ENCODE peak calls at places on chromosome 1, in seven cellular contexts. One of them, this sample, is unnamed.

GRCh38 chr1:111628153-111628552 is 8.6 kb downstream of the RAP1A start:
- DNase-seq in stomach: no peak
- DNase-seq in frontal cortex: no peak
- DNase-seq in NCI-H1417: no peak
- DNase-seq in stimulated activated CD4-positive, alpha-beta T cell treated with anti-CD3 and anti-CD28 coated beads, Interleukin-12 subunit alpha, Interleukin-12 subunit beta, amount 100 ng/mL, for 48 hours: no peak
- DNase-seq in AG08395: no peak
- DNase-seq in colonic mucosa: no peak
- DNase-seq in this sample: no peak

GRCh38 chr1:28176492-28177470 is at the start of gene PTAFR:
- DNase-seq in stimulated activated CD4-positive, alpha-beta T cell treated with anti-CD3 and anti-CD28 coated beads, Interleukin-12 subunit alpha, Interleukin-12 subunit beta, amount 100 ng/mL, for 48 hours: no peak
- DNase-seq in stomach: no peak
- DNase-seq in colonic mucosa: no peak
- DNase-seq in AG08395: no peak
- DNase-seq in NCI-H1417: no peak
- DNase-seq in frontal cortex: no peak
- DNase-seq in this sample: no peak

GRCh38 chr1:203001986-203002385 is 5.2 kb upstream of the TMEM183A start:
- DNase-seq in NCI-H1417: no peak
- DNase-seq in stimulated activated CD4-positive, alpha-beta T cell treated with anti-CD3 and anti-CD28 coated beads, Interleukin-12 subunit alpha, Interleukin-12 subunit beta, amount 100 ng/mL, for 48 hours: no peak
- DNase-seq in colonic mucosa: no peak
- DNase-seq in stomach: no peak
- DNase-seq in frontal cortex: no peak
- DNase-seq in AG08395: no peak
- DNase-seq in this sample: no peak

GRCh38 chr1:83102630-83103071 is 896.3 kb downstream of the TTLL7 start:
- DNase-seq in stomach: no peak
- DNase-seq in frontal cortex: no peak
- DNase-seq in NCI-H1417: peak
- DNase-seq in colonic mucosa: no peak
- DNase-seq in stimulated activated CD4-positive, alpha-beta T cell treated with anti-CD3 and anti-CD28 coated beads, Interleukin-12 subunit alpha, Interleukin-12 subunit beta, amount 100 ng/mL, for 48 hours: no peak
- DNase-seq in AG08395: peak
- DNase-seq in this sample: no peak

GRCh38 chr1:47482783-47483182 is 44.9 kb downstream of the FOXD2 start:
- DNase-seq in AG08395: no peak
- DNase-seq in stomach: no peak
- DNase-seq in stimulated activated CD4-positive, alpha-beta T cell treated with anti-CD3 and anti-CD28 coated beads, Interleukin-12 subunit alpha, Interleukin-12 subunit beta, amount 100 ng/mL, for 48 hours: no peak
- DNase-seq in colonic mucosa: no peak
- DNase-seq in NCI-H1417: no peak
- DNase-seq in frontal cortex: no peak
- DNase-seq in this sample: no peak

GRCh38 chr1:81305997-81306452 is 494.7 kb upstream of the ADGRL2 start:
- DNase-seq in stimulated activated CD4-positive, alpha-beta T cell treated with anti-CD3 and anti-CD28 coated beads, Interleukin-12 subunit alpha, Interleukin-12 subunit beta, amount 100 ng/mL, for 48 hours: no peak
- DNase-seq in AG08395: peak
- DNase-seq in colonic mucosa: peak
- DNase-seq in frontal cortex: no peak
- DNase-seq in stomach: no peak
- DNase-seq in NCI-H1417: peak
- DNase-seq in this sample: no peak

GRCh38 chr1:177249231-177249630 is 78.5 kb downstream of the BRINP2 start:
- DNase-seq in NCI-H1417: no peak
- DNase-seq in stomach: no peak
- DNase-seq in AG08395: no peak
- DNase-seq in stimulated activated CD4-positive, alpha-beta T cell treated with anti-CD3 and anti-CD28 coated beads, Interleukin-12 subunit alpha, Interleukin-12 subunit beta, amount 100 ng/mL, for 48 hours: no peak
- DNase-seq in frontal cortex: no peak
- DNase-seq in colonic mucosa: peak
- DNase-seq in this sample: peak

GRCh38 chr1:22320703-22321344 is 130.8 kb upstream of the ZBTB40 start:
- DNase-seq in colonic mucosa: no peak
- DNase-seq in frontal cortex: no peak
- DNase-seq in AG08395: no peak
- DNase-seq in stomach: no peak
- DNase-seq in NCI-H1417: peak
- DNase-seq in stimulated activated CD4-positive, alpha-beta T cell treated with anti-CD3 and anti-CD28 coated beads, Interleukin-12 subunit alpha, Interleukin-12 subunit beta, amount 100 ng/mL, for 48 hours: no peak
- DNase-seq in this sample: no peak

GRCh38 chr1:209383422-209383821 is 200.1 kb upstream of the CAMK1G start:
- DNase-seq in stomach: no peak
- DNase-seq in NCI-H1417: no peak
- DNase-seq in stimulated activated CD4-positive, alpha-beta T cell treated with anti-CD3 and anti-CD28 coated beads, Interleukin-12 subunit alpha, Interleukin-12 subunit beta, amount 100 ng/mL, for 48 hours: no peak
- DNase-seq in colonic mucosa: no peak
- DNase-seq in frontal cortex: no peak
- DNase-seq in AG08395: no peak
- DNase-seq in this sample: no peak

GRCh38 chr1:241229216-241229615 is 127.8 kb downstream of the RGS7 start:
- DNase-seq in NCI-H1417: no peak
- DNase-seq in stimulated activated CD4-positive, alpha-beta T cell treated with anti-CD3 and anti-CD28 coated beads, Interleukin-12 subunit alpha, Interleukin-12 subunit beta, amount 100 ng/mL, for 48 hours: no peak
- DNase-seq in AG08395: no peak
- DNase-seq in frontal cortex: no peak
- DNase-seq in colonic mucosa: peak
- DNase-seq in stomach: peak
- DNase-seq in this sample: peak

GRCh38 chr1:44531785-44532566 is 126.9 kb downstream of the RNF220 start:
- DNase-seq in stomach: no peak
- DNase-seq in colonic mucosa: no peak
- DNase-seq in AG08395: no peak
- DNase-seq in frontal cortex: no peak
- DNase-seq in stimulated activated CD4-positive, alpha-beta T cell treated with anti-CD3 and anti-CD28 coated beads, Interleukin-12 subunit alpha, Interleukin-12 subunit beta, amount 100 ng/mL, for 48 hours: no peak
- DNase-seq in NCI-H1417: no peak
- DNase-seq in this sample: no peak

GRCh38 chr1:1284370-1285101 is 4.3 kb downstream of the SCNN1D start:
- DNase-seq in stomach: no peak
- DNase-seq in AG08395: no peak
- DNase-seq in frontal cortex: no peak
- DNase-seq in NCI-H1417: no peak
- DNase-seq in stimulated activated CD4-positive, alpha-beta T cell treated with anti-CD3 and anti-CD28 coated beads, Interleukin-12 subunit alpha, Interleukin-12 subunit beta, amount 100 ng/mL, for 48 hours: no peak
- DNase-seq in colonic mucosa: no peak
- DNase-seq in this sample: peak

GRCh38 chr1:56028879-56029278 is 550.5 kb downstream of the PLPP3 start:
- DNase-seq in stomach: no peak
- DNase-seq in stimulated activated CD4-positive, alpha-beta T cell treated with anti-CD3 and anti-CD28 coated beads, Interleukin-12 subunit alpha, Interleukin-12 subunit beta, amount 100 ng/mL, for 48 hours: no peak
- DNase-seq in NCI-H1417: no peak
- DNase-seq in AG08395: no peak
- DNase-seq in colonic mucosa: no peak
- DNase-seq in frontal cortex: no peak
- DNase-seq in this sample: no peak

GRCh38 chr1:213296558-213296957 is 245.5 kb downstream of the RPS6KC1 start:
- DNase-seq in frontal cortex: no peak
- DNase-seq in AG08395: no peak
- DNase-seq in stomach: no peak
- DNase-seq in NCI-H1417: no peak
- DNase-seq in colonic mucosa: no peak
- DNase-seq in stimulated activated CD4-positive, alpha-beta T cell treated with anti-CD3 and anti-CD28 coated beads, Interleukin-12 subunit alpha, Interleukin-12 subunit beta, amount 100 ng/mL, for 48 hours: no peak
- DNase-seq in this sample: no peak

GRCh38 chr1:99482750-99483149 is 163.2 kb upstream of the PALMD start:
- DNase-seq in stomach: no peak
- DNase-seq in AG08395: no peak
- DNase-seq in NCI-H1417: no peak
- DNase-seq in stimulated activated CD4-positive, alpha-beta T cell treated with anti-CD3 and anti-CD28 coated beads, Interleukin-12 subunit alpha, Interleukin-12 subunit beta, amount 100 ng/mL, for 48 hours: no peak
- DNase-seq in frontal cortex: no peak
- DNase-seq in colonic mucosa: no peak
- DNase-seq in this sample: no peak

GRCh38 chr1:39158330-39159086 is 46.0 kb upstream of the MACF1 start:
- DNase-seq in colonic mucosa: peak
- DNase-seq in stimulated activated CD4-positive, alpha-beta T cell treated with anti-CD3 and anti-CD28 coated beads, Interleukin-12 subunit alpha, Interleukin-12 subunit beta, amount 100 ng/mL, for 48 hours: no peak
- DNase-seq in AG08395: no peak
- DNase-seq in stomach: peak
- DNase-seq in NCI-H1417: no peak
- DNase-seq in frontal cortex: no peak
- DNase-seq in this sample: peak

GRCh38 chr1:220786337-220787068 is at the start of gene MTARC1:
- DNase-seq in NCI-H1417: peak
- DNase-seq in stimulated activated CD4-positive, alpha-beta T cell treated with anti-CD3 and anti-CD28 coated beads, Interleukin-12 subunit alpha, Interleukin-12 subunit beta, amount 100 ng/mL, for 48 hours: no peak
- DNase-seq in AG08395: peak
- DNase-seq in stomach: peak
- DNase-seq in frontal cortex: peak
- DNase-seq in colonic mucosa: peak
- DNase-seq in this sample: peak

GRCh38 chr1:110135268-110136065 is 14.8 kb upstream of the SLC6A17 start:
- DNase-seq in frontal cortex: no peak
- DNase-seq in AG08395: no peak
- DNase-seq in stomach: peak
- DNase-seq in colonic mucosa: no peak
- DNase-seq in NCI-H1417: peak
- DNase-seq in stimulated activated CD4-positive, alpha-beta T cell treated with anti-CD3 and anti-CD28 coated beads, Interleukin-12 subunit alpha, Interleukin-12 subunit beta, amount 100 ng/mL, for 48 hours: no peak
- DNase-seq in this sample: no peak

GRCh38 chr1:12244078-12244477 is 14.2 kb downstream of the VPS13D start:
- DNase-seq in NCI-H1417: no peak
- DNase-seq in AG08395: peak
- DNase-seq in stomach: no peak
- DNase-seq in colonic mucosa: no peak
- DNase-seq in stimulated activated CD4-positive, alpha-beta T cell treated with anti-CD3 and anti-CD28 coated beads, Interleukin-12 subunit alpha, Interleukin-12 subunit beta, amount 100 ng/mL, for 48 hours: no peak
- DNase-seq in frontal cortex: no peak
- DNase-seq in this sample: no peak

GRCh38 chr1:185096531-185096930 is 51.2 kb downstream of the RNF2 start:
- DNase-seq in colonic mucosa: no peak
- DNase-seq in AG08395: no peak
- DNase-seq in stomach: no peak
- DNase-seq in frontal cortex: no peak
- DNase-seq in NCI-H1417: no peak
- DNase-seq in stimulated activated CD4-positive, alpha-beta T cell treated with anti-CD3 and anti-CD28 coated beads, Interleukin-12 subunit alpha, Interleukin-12 subunit beta, amount 100 ng/mL, for 48 hours: no peak
- DNase-seq in this sample: no peak

GRCh38 chr1:235854347-235854746 is 12.4 kb downstream of the LYST start:
- DNase-seq in colonic mucosa: no peak
- DNase-seq in AG08395: no peak
- DNase-seq in stimulated activated CD4-positive, alpha-beta T cell treated with anti-CD3 and anti-CD28 coated beads, Interleukin-12 subunit alpha, Interleukin-12 subunit beta, amount 100 ng/mL, for 48 hours: no peak
- DNase-seq in frontal cortex: no peak
- DNase-seq in NCI-H1417: no peak
- DNase-seq in stomach: no peak
- DNase-seq in this sample: no peak

GRCh38 chr1:5119496-5120234 is 465.3 kb downstream of the AJAP1 start:
- DNase-seq in AG08395: no peak
- DNase-seq in frontal cortex: no peak
- DNase-seq in colonic mucosa: no peak
- DNase-seq in stimulated activated CD4-positive, alpha-beta T cell treated with anti-CD3 and anti-CD28 coated beads, Interleukin-12 subunit alpha, Interleukin-12 subunit beta, amount 100 ng/mL, for 48 hours: no peak
- DNase-seq in NCI-H1417: no peak
- DNase-seq in stomach: no peak
- DNase-seq in this sample: no peak

GRCh38 chr1:228863776-228864175 is 128.5 kb downstream of the RHOU start:
- DNase-seq in NCI-H1417: no peak
- DNase-seq in AG08395: no peak
- DNase-seq in colonic mucosa: peak
- DNase-seq in stimulated activated CD4-positive, alpha-beta T cell treated with anti-CD3 and anti-CD28 coated beads, Interleukin-12 subunit alpha, Interleukin-12 subunit beta, amount 100 ng/mL, for 48 hours: no peak
- DNase-seq in stomach: no peak
- DNase-seq in frontal cortex: no peak
- DNase-seq in this sample: no peak

GRCh38 chr1:7745783-7746182 is 25.3 kb upstream of the VAMP3 start:
- DNase-seq in frontal cortex: no peak
- DNase-seq in stomach: no peak
- DNase-seq in colonic mucosa: no peak
- DNase-seq in AG08395: no peak
- DNase-seq in stimulated activated CD4-positive, alpha-beta T cell treated with anti-CD3 and anti-CD28 coated beads, Interleukin-12 subunit alpha, Interleukin-12 subunit beta, amount 100 ng/mL, for 48 hours: no peak
- DNase-seq in NCI-H1417: no peak
- DNase-seq in this sample: no peak

GRCh38 chr1:24275510-24275909 is 43.6 kb upstream of the GRHL3 start:
- DNase-seq in stimulated activated CD4-positive, alpha-beta T cell treated with anti-CD3 and anti-CD28 coated beads, Interleukin-12 subunit alpha, Interleukin-12 subunit beta, amount 100 ng/mL, for 48 hours: no peak
- DNase-seq in frontal cortex: no peak
- DNase-seq in colonic mucosa: no peak
- DNase-seq in NCI-H1417: no peak
- DNase-seq in stomach: no peak
- DNase-seq in AG08395: peak
- DNase-seq in this sample: no peak

GRCh38 chr1:174070614-174071013 is 48.5 kb upstream of the RC3H1 start:
- DNase-seq in NCI-H1417: no peak
- DNase-seq in stimulated activated CD4-positive, alpha-beta T cell treated with anti-CD3 and anti-CD28 coated beads, Interleukin-12 subunit alpha, Interleukin-12 subunit beta, amount 100 ng/mL, for 48 hours: no peak
- DNase-seq in colonic mucosa: no peak
- DNase-seq in stomach: no peak
- DNase-seq in AG08395: no peak
- DNase-seq in frontal cortex: no peak
- DNase-seq in this sample: no peak

GRCh38 chr1:28776341-28776740 is 35.6 kb upstream of the OPRD1 start:
- DNase-seq in stimulated activated CD4-positive, alpha-beta T cell treated with anti-CD3 and anti-CD28 coated beads, Interleukin-12 subunit alpha, Interleukin-12 subunit beta, amount 100 ng/mL, for 48 hours: no peak
- DNase-seq in colonic mucosa: no peak
- DNase-seq in AG08395: no peak
- DNase-seq in stomach: no peak
- DNase-seq in NCI-H1417: no peak
- DNase-seq in frontal cortex: no peak
- DNase-seq in this sample: no peak

GRCh38 chr1:119587328-119587727 is 60.7 kb downstream of the ZNF697 start:
- DNase-seq in stimulated activated CD4-positive, alpha-beta T cell treated with anti-CD3 and anti-CD28 coated beads, Interleukin-12 subunit alpha, Interleukin-12 subunit beta, amount 100 ng/mL, for 48 hours: no peak
- DNase-seq in AG08395: peak
- DNase-seq in stomach: no peak
- DNase-seq in frontal cortex: no peak
- DNase-seq in colonic mucosa: no peak
- DNase-seq in NCI-H1417: peak
- DNase-seq in this sample: no peak

GRCh38 chr1:78289606-78290005 is 201.2 kb upstream of the PTGFR start:
- DNase-seq in colonic mucosa: no peak
- DNase-seq in stimulated activated CD4-positive, alpha-beta T cell treated with anti-CD3 and anti-CD28 coated beads, Interleukin-12 subunit alpha, Interleukin-12 subunit beta, amount 100 ng/mL, for 48 hours: no peak
- DNase-seq in NCI-H1417: no peak
- DNase-seq in stomach: no peak
- DNase-seq in frontal cortex: no peak
- DNase-seq in AG08395: no peak
- DNase-seq in this sample: no peak

GRCh38 chr1:32100359-32100758 is 7.5 kb upstream of the KPNA6 start:
- DNase-seq in NCI-H1417: no peak
- DNase-seq in colonic mucosa: no peak
- DNase-seq in stomach: no peak
- DNase-seq in frontal cortex: no peak
- DNase-seq in AG08395: no peak
- DNase-seq in stimulated activated CD4-positive, alpha-beta T cell treated with anti-CD3 and anti-CD28 coated beads, Interleukin-12 subunit alpha, Interleukin-12 subunit beta, amount 100 ng/mL, for 48 hours: no peak
- DNase-seq in this sample: no peak

GRCh38 chr1:227729144-227729880 is 5.8 kb downstream of the JMJD4 start:
- DNase-seq in stimulated activated CD4-positive, alpha-beta T cell treated with anti-CD3 and anti-CD28 coated beads, Interleukin-12 subunit alpha, Interleukin-12 subunit beta, amount 100 ng/mL, for 48 hours: no peak
- DNase-seq in frontal cortex: no peak
- DNase-seq in colonic mucosa: no peak
- DNase-seq in NCI-H1417: peak
- DNase-seq in stomach: no peak
- DNase-seq in AG08395: no peak
- DNase-seq in this sample: peak

This sample was measured in left colon.